ENCODE peak calls at places on chromosomes 2 and 18, in five cellular contexts. One of them, this sample, is unnamed.

GRCh38 chr18:2857491-2858063 is 10.8 kb downstream of the EMILIN2 start:
- DNase-seq in neural progenitor cell: no peak
- DNase-seq in esophagus squamous epithelium: no peak
- DNase-seq in GM06990: no peak
- DNase-seq in epithelial cell of esophagus: peak
- DNase-seq in this sample: no peak

GRCh38 chr2:191386938-191387536 is 141.8 kb downstream of the MYO1B start:
- DNase-seq in neural progenitor cell: no peak
- DNase-seq in esophagus squamous epithelium: no peak
- DNase-seq in GM06990: no peak
- DNase-seq in epithelial cell of esophagus: peak
- DNase-seq in this sample: no peak

GRCh38 chr2:112493858-112494648 is 12.1 kb downstream of the TTL start:
- DNase-seq in neural progenitor cell: no peak
- DNase-seq in esophagus squamous epithelium: no peak
- DNase-seq in GM06990: no peak
- DNase-seq in epithelial cell of esophagus: peak
- DNase-seq in this sample: no peak

GRCh38 chr2:62662548-62662947 is 43.0 kb upstream of the EHBP1 start:
- DNase-seq in neural progenitor cell: no peak
- DNase-seq in esophagus squamous epithelium: no peak
- DNase-seq in GM06990: no peak
- DNase-seq in epithelial cell of esophagus: no peak
- DNase-seq in this sample: no peak

GRCh38 chr2:97718051-97718882 is 4.9 kb downstream of the ZAP70 start:
- DNase-seq in neural progenitor cell: no peak
- DNase-seq in esophagus squamous epithelium: no peak
- DNase-seq in GM06990: no peak
- DNase-seq in epithelial cell of esophagus: no peak
- DNase-seq in this sample: peak

GRCh38 chr2:62787381-62787780 is 81.9 kb downstream of the EHBP1 start:
- DNase-seq in neural progenitor cell: peak
- DNase-seq in esophagus squamous epithelium: no peak
- DNase-seq in GM06990: peak
- DNase-seq in epithelial cell of esophagus: peak
- DNase-seq in this sample: peak

GRCh38 chr18:72544092-72544886 is at the start of gene CBLN2:
- DNase-seq in neural progenitor cell: peak
- DNase-seq in esophagus squamous epithelium: no peak
- DNase-seq in GM06990: peak
- DNase-seq in epithelial cell of esophagus: peak
- DNase-seq in this sample: peak

GRCh38 chr2:95386031-95386430 is 16.5 kb upstream of the FAHD2A start:
- DNase-seq in neural progenitor cell: no peak
- DNase-seq in esophagus squamous epithelium: no peak
- DNase-seq in GM06990: no peak
- DNase-seq in epithelial cell of esophagus: no peak
- DNase-seq in this sample: no peak

GRCh38 chr2:76039505-76039904 is 328.8 kb upstream of the GCFC2 start:
- DNase-seq in neural progenitor cell: no peak
- DNase-seq in esophagus squamous epithelium: no peak
- DNase-seq in GM06990: no peak
- DNase-seq in epithelial cell of esophagus: no peak
- DNase-seq in this sample: no peak

GRCh38 chr2:192070099-192070498 is 124.6 kb downstream of the TMEFF2 start:
- DNase-seq in neural progenitor cell: no peak
- DNase-seq in esophagus squamous epithelium: no peak
- DNase-seq in GM06990: no peak
- DNase-seq in epithelial cell of esophagus: no peak
- DNase-seq in this sample: no peak

GRCh38 chr2:180322781-180323180 is 315.7 kb upstream of the CWC22 start:
- DNase-seq in neural progenitor cell: no peak
- DNase-seq in esophagus squamous epithelium: no peak
- DNase-seq in GM06990: no peak
- DNase-seq in epithelial cell of esophagus: peak
- DNase-seq in this sample: no peak

GRCh38 chr18:79379931-79380815 is 15.6 kb upstream of the NFATC1 start:
- DNase-seq in neural progenitor cell: no peak
- DNase-seq in esophagus squamous epithelium: no peak
- DNase-seq in GM06990: no peak
- DNase-seq in epithelial cell of esophagus: no peak
- DNase-seq in this sample: no peak

GRCh38 chr2:15993666-15994065 is 53.3 kb downstream of the MYCN start:
- DNase-seq in neural progenitor cell: no peak
- DNase-seq in esophagus squamous epithelium: no peak
- DNase-seq in GM06990: no peak
- DNase-seq in epithelial cell of esophagus: no peak
- DNase-seq in this sample: no peak

GRCh38 chr2:119491776-119492525 is 32.3 kb downstream of the SCTR start:
- DNase-seq in neural progenitor cell: no peak
- DNase-seq in esophagus squamous epithelium: no peak
- DNase-seq in GM06990: no peak
- DNase-seq in epithelial cell of esophagus: peak
- DNase-seq in this sample: no peak

GRCh38 chr2:119809329-119810038 is 49.8 kb downstream of the PTPN4 start:
- DNase-seq in neural progenitor cell: no peak
- DNase-seq in esophagus squamous epithelium: no peak
- DNase-seq in GM06990: no peak
- DNase-seq in epithelial cell of esophagus: peak
- DNase-seq in this sample: no peak

GRCh38 chr2:178756843-178757242 is 50.4 kb downstream of the TTN start:
- DNase-seq in neural progenitor cell: no peak
- DNase-seq in esophagus squamous epithelium: no peak
- DNase-seq in GM06990: no peak
- DNase-seq in epithelial cell of esophagus: peak
- DNase-seq in this sample: no peak

GRCh38 chr2:240440251-240440650 is 4.8 kb downstream of the GPC1 start:
- DNase-seq in neural progenitor cell: no peak
- DNase-seq in esophagus squamous epithelium: no peak
- DNase-seq in GM06990: no peak
- DNase-seq in epithelial cell of esophagus: no peak
- DNase-seq in this sample: no peak

GRCh38 chr2:28451793-28452533 is 43.9 kb upstream of the PLB1 start:
- DNase-seq in neural progenitor cell: no peak
- DNase-seq in esophagus squamous epithelium: no peak
- DNase-seq in GM06990: no peak
- DNase-seq in epithelial cell of esophagus: no peak
- DNase-seq in this sample: no peak

GRCh38 chr18:78758496-78758895 is 221.1 kb upstream of the SALL3 start:
- DNase-seq in neural progenitor cell: no peak
- DNase-seq in esophagus squamous epithelium: no peak
- DNase-seq in GM06990: no peak
- DNase-seq in epithelial cell of esophagus: no peak
- DNase-seq in this sample: no peak

GRCh38 chr2:215137741-215138340 is 585 bp downstream of the ABCA12 start:
- DNase-seq in neural progenitor cell: no peak
- DNase-seq in esophagus squamous epithelium: no peak
- DNase-seq in GM06990: no peak
- DNase-seq in epithelial cell of esophagus: peak
- DNase-seq in this sample: no peak

GRCh38 chr2:50596521-50596920 is 435.4 kb downstream of the NRXN1 start:
- DNase-seq in neural progenitor cell: no peak
- DNase-seq in esophagus squamous epithelium: no peak
- DNase-seq in GM06990: no peak
- DNase-seq in epithelial cell of esophagus: no peak
- DNase-seq in this sample: no peak

GRCh38 chr18:6044773-6045172 is 149.5 kb upstream of the TMEM200C start:
- DNase-seq in neural progenitor cell: no peak
- DNase-seq in esophagus squamous epithelium: no peak
- DNase-seq in GM06990: no peak
- DNase-seq in epithelial cell of esophagus: no peak
- DNase-seq in this sample: no peak

GRCh38 chr2:102451968-102452367 is 21.1 kb upstream of the SLC9A4 start:
- DNase-seq in neural progenitor cell: peak
- DNase-seq in esophagus squamous epithelium: no peak
- DNase-seq in GM06990: no peak
- DNase-seq in epithelial cell of esophagus: no peak
- DNase-seq in this sample: no peak

GRCh38 chr2:204234879-204235278 is 298.3 kb downstream of the ICOS start:
- DNase-seq in neural progenitor cell: no peak
- DNase-seq in esophagus squamous epithelium: no peak
- DNase-seq in GM06990: no peak
- DNase-seq in epithelial cell of esophagus: no peak
- DNase-seq in this sample: no peak

GRCh38 chr2:99981840-99982239 is 160.6 kb downstream of the AFF3 start:
- DNase-seq in neural progenitor cell: no peak
- DNase-seq in esophagus squamous epithelium: no peak
- DNase-seq in GM06990: no peak
- DNase-seq in epithelial cell of esophagus: no peak
- DNase-seq in this sample: no peak

GRCh38 chr2:112836695-112837117 is at the start of gene IL1B:
- DNase-seq in neural progenitor cell: no peak
- DNase-seq in esophagus squamous epithelium: no peak
- DNase-seq in GM06990: no peak
- DNase-seq in epithelial cell of esophagus: peak
- DNase-seq in this sample: no peak

GRCh38 chr2:118502106-118502505 is 345.3 kb downstream of the EN1 start:
- DNase-seq in neural progenitor cell: no peak
- DNase-seq in esophagus squamous epithelium: no peak
- DNase-seq in GM06990: no peak
- DNase-seq in epithelial cell of esophagus: no peak
- DNase-seq in this sample: no peak

GRCh38 chr2:200618590-200619021 is 32.8 kb downstream of the AOX1 start:
- DNase-seq in neural progenitor cell: peak
- DNase-seq in esophagus squamous epithelium: no peak
- DNase-seq in GM06990: no peak
- DNase-seq in epithelial cell of esophagus: peak
- DNase-seq in this sample: no peak

GRCh38 chr2:158816797-158817196 is 21.7 kb downstream of the DAPL1 start:
- DNase-seq in neural progenitor cell: no peak
- DNase-seq in esophagus squamous epithelium: no peak
- DNase-seq in GM06990: no peak
- DNase-seq in epithelial cell of esophagus: peak
- DNase-seq in this sample: no peak

GRCh38 chr2:15649556-15650255 is 58.0 kb downstream of the DDX1 start:
- DNase-seq in neural progenitor cell: no peak
- DNase-seq in esophagus squamous epithelium: no peak
- DNase-seq in GM06990: no peak
- DNase-seq in epithelial cell of esophagus: no peak
- DNase-seq in this sample: no peak

GRCh38 chr2:241546771-241547498 is 11.6 kb upstream of the BOK start:
- DNase-seq in neural progenitor cell: peak
- DNase-seq in esophagus squamous epithelium: no peak
- DNase-seq in GM06990: no peak
- DNase-seq in epithelial cell of esophagus: peak
- DNase-seq in this sample: no peak

GRCh38 chr2:8019934-8020333 is 661.9 kb upstream of the ID2 start:
- DNase-seq in neural progenitor cell: no peak
- DNase-seq in esophagus squamous epithelium: no peak
- DNase-seq in GM06990: no peak
- DNase-seq in epithelial cell of esophagus: no peak
- DNase-seq in this sample: no peak

GRCh38 chr2:11784747-11785610 is 38.5 kb downstream of the LPIN1 start:
- DNase-seq in neural progenitor cell: peak
- DNase-seq in esophagus squamous epithelium: no peak
- DNase-seq in GM06990: peak
- DNase-seq in epithelial cell of esophagus: peak
- DNase-seq in this sample: peak

DNA sequence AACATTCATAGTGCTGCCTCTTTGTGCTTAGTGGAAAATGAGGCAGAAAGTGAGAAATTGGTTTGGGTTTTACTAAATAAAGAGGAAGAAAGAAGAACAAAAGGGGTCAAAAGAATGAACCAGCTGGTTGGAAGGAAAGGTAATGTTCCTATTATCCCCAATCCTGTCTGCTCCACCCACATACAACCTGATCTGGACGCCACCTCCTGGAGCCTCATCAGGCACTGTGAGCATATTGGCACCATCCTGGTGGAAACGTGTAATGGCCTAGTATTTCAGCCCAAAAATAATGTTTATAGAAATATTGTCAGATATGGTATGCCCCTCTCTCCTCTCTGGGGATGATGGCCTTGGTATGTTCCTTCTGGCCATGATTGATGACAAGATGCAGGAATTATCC is 35.6 kb upstream of the ASNSD1 start:
- DNase-seq in neural progenitor cell: no peak
- DNase-seq in esophagus squamous epithelium: no peak
- DNase-seq in GM06990: no peak
- DNase-seq in epithelial cell of esophagus: no peak
- DNase-seq in this sample: no peak
- TF ChIP-seq CTCF in neural progenitor cell: no peak
- TF ChIP-seq CTCF in esophagus squamous epithelium: no peak
- TF ChIP-seq CTCF in GM06990: no peak
- TF ChIP-seq CTCF in epithelial cell of esophagus: no peak
- TF ChIP-seq CTCF in this sample: no peak

GRCh38 chr18:24368749-24369148 is 28.9 kb downstream of the OSBPL1A start:
- DNase-seq in neural progenitor cell: no peak
- DNase-seq in esophagus squamous epithelium: no peak
- DNase-seq in GM06990: no peak
- DNase-seq in epithelial cell of esophagus: peak
- DNase-seq in this sample: no peak
- TF ChIP-seq CTCF in neural progenitor cell: no peak
- TF ChIP-seq CTCF in esophagus squamous epithelium: no peak
- TF ChIP-seq CTCF in GM06990: no peak
- TF ChIP-seq CTCF in epithelial cell of esophagus: no peak
- TF ChIP-seq CTCF in this sample: no peak

GRCh38 chr18:32276896-32277295 is 87.1 kb downstream of the MEP1B start:
- DNase-seq in neural progenitor cell: no peak
- DNase-seq in esophagus squamous epithelium: no peak
- DNase-seq in GM06990: no peak
- DNase-seq in epithelial cell of esophagus: peak
- DNase-seq in this sample: no peak

GRCh38 chr18:32267463-32267862 is 77.6 kb downstream of the MEP1B start:
- DNase-seq in neural progenitor cell: no peak
- DNase-seq in esophagus squamous epithelium: no peak
- DNase-seq in GM06990: no peak
- DNase-seq in epithelial cell of esophagus: no peak
- DNase-seq in this sample: no peak

GRCh38 chr18:32276256-32276655 is 86.4 kb downstream of the MEP1B start:
- DNase-seq in neural progenitor cell: no peak
- DNase-seq in esophagus squamous epithelium: no peak
- DNase-seq in GM06990: no peak
- DNase-seq in epithelial cell of esophagus: no peak
- DNase-seq in this sample: no peak

GRCh38 chr18:32274307-32274706 is 84.5 kb downstream of the MEP1B start:
- DNase-seq in neural progenitor cell: no peak
- DNase-seq in esophagus squamous epithelium: no peak
- DNase-seq in GM06990: no peak
- DNase-seq in epithelial cell of esophagus: no peak
- DNase-seq in this sample: no peak

GRCh38 chr18:32271649-32272324 is 81.9 kb downstream of the MEP1B start:
- DNase-seq in neural progenitor cell: peak
- DNase-seq in esophagus squamous epithelium: no peak
- DNase-seq in GM06990: no peak
- DNase-seq in epithelial cell of esophagus: peak
- DNase-seq in this sample: peak
- TF ChIP-seq CTCF in neural progenitor cell: peak
- TF ChIP-seq CTCF in esophagus squamous epithelium: peak
- TF ChIP-seq CTCF in GM06990: peak
- TF ChIP-seq CTCF in epithelial cell of esophagus: peak
- TF ChIP-seq CTCF in this sample: no peak

GRCh38 chr2:42337356-42337820 is 23.6 kb downstream of the COX7A2L start:
- DNase-seq in neural progenitor cell: no peak
- DNase-seq in esophagus squamous epithelium: no peak
- DNase-seq in GM06990: no peak
- DNase-seq in epithelial cell of esophagus: no peak
- DNase-seq in this sample: no peak
- TF ChIP-seq CTCF in neural progenitor cell: peak
- TF ChIP-seq CTCF in esophagus squamous epithelium: no peak
- TF ChIP-seq CTCF in GM06990: peak
- TF ChIP-seq CTCF in epithelial cell of esophagus: no peak
- TF ChIP-seq CTCF in this sample: no peak

This sample was measured in GM13976.